ENCODE peak calls at places on chromosomes 11 and 22, in eight cellular contexts. L is naive thymus-derived CD8-positive, alpha-beta T cell; H is right atrium auricular region; K is stimulated activated effector memory CD8-positive, alpha-beta T cell treated with anti-CD3 and anti-CD28 coated beads, Interleukin-12 subunit alpha, Interleukin-12 subunit beta, amount 100 ng/mL, for 72 hours; X is fibroblast of the conjunctiva; P is NCI-H748 treated with DMSO at 0.1 percent for 48 hours; F is posterior cingulate gyrus; R is germinal center. A is an unnamed sample.

GRCh38 chr11:100576044-100577021 is 110.8 kb upstream of the ARHGAP42 start:
- DNase-seq in L (no peak), H (no peak), K (no peak), X (peak), P (peak), F (no peak), R (peak), A (peak)

GRCh38 chr22:44870021-44870420 is 117.6 kb downstream of the ARHGAP8 start:
- DNase-seq in L (no peak), H (no peak), K (no peak), X (no peak), P (no peak), F (peak), R (no peak), A (peak)

GRCh38 chr11:61297741-61298140 is 2.6 kb upstream of the VWCE start:
- DNase-seq in L (no peak), H (peak), K (no peak), X (peak), P (no peak), F (no peak), R (no peak), A (peak)

GRCh38 chr11:111730871-111731591 is 35.2 kb downstream of the PPP2R1B start:
- DNase-seq in L (no peak), H (no peak), K (no peak), X (no peak), P (peak), F (no peak), R (no peak), A (no peak)

GRCh38 chr11:6604081-6604626 is 580 bp downstream of the ILK start:
- DNase-seq in L (peak), H (peak), K (no peak), X (peak), P (peak), F (peak), R (peak), A (peak)

GRCh38 chr11:63847363-63847762 is 8.5 kb downstream of the MARK2 start:
- DNase-seq in L (no peak), H (no peak), K (no peak), X (no peak), P (no peak), F (no peak), R (no peak), A (no peak)

GRCh38 chr11:113240790-113241189 is 73.6 kb upstream of the TTC12 start:
- DNase-seq in L (no peak), H (no peak), K (no peak), X (no peak), P (no peak), F (no peak), R (no peak), A (no peak)

GRCh38 chr11:132444891-132445290 is 1074.5 kb downstream of the NTM start:
- DNase-seq in L (no peak), H (no peak), K (no peak), X (no peak), P (no peak), F (peak), R (no peak), A (no peak)

GRCh38 chr11:131637469-131638175 is 267.2 kb downstream of the NTM start:
- DNase-seq in L (no peak), H (peak), K (no peak), X (no peak), P (no peak), F (no peak), R (no peak), A (no peak)

GRCh38 chr22:48758021-48758561 is 1069.6 kb downstream of the BRD1 start:
- DNase-seq in L (no peak), H (peak), K (peak), X (no peak), P (no peak), F (no peak), R (no peak), A (no peak)

GRCh38 chr22:33780761-33781160 is 139.5 kb downstream of the LARGE1 start:
- DNase-seq in L (no peak), H (no peak), K (no peak), X (no peak), P (no peak), F (no peak), R (no peak), A (no peak)

GRCh38 chr22:32987081-32987631 is 71.0 kb downstream of the SYN3 start:
- DNase-seq in L (no peak), H (peak), K (no peak), X (no peak), P (no peak), F (peak), R (no peak), A (peak)

GRCh38 chr11:118042791-118043190 is 34.1 kb upstream of the TMPRSS4 start:
- DNase-seq in L (peak), H (no peak), K (no peak), X (no peak), P (no peak), F (no peak), R (no peak), A (no peak)

GRCh38 chr11:100889758-100890157 is 202.7 kb downstream of the ARHGAP42 start:
- DNase-seq in L (no peak), H (no peak), K (no peak), X (no peak), P (no peak), F (no peak), R (no peak), A (no peak)

GRCh38 chr11:58567889-58568512 is 7.7 kb downstream of the LPXN start:
- DNase-seq in L (peak), H (no peak), K (peak), X (no peak), P (peak), F (peak), R (peak), A (peak)

GRCh38 chr22:47213571-47214230 is 451.3 kb downstream of the TBC1D22A start:
- DNase-seq in L (peak), H (no peak), K (peak), X (no peak), P (no peak), F (no peak), R (peak), A (no peak)

GRCh38 chr22:37887610-37888378 is 18.3 kb upstream of the MICALL1 start:
- DNase-seq in L (no peak), H (no peak), K (no peak), X (peak), P (no peak), F (no peak), R (no peak), A (no peak)